ENCODE peak calls at places on chromosomes 6 and 20, in ten cellular contexts. R, H, S, X, Q, U, A, O, V and J are unnamed samples.

GRCh38 chr20:57754190-57754589 is 44.4 kb upstream of the PMEPA1 start:
- DNase-seq in X (no peak), Q (no peak), R (no peak), V (no peak), H (no peak), A (no peak), U (no peak), S (no peak), O (no peak), J (no peak)

GRCh38 chr6:43817192-43817591 is 47.2 kb downstream of the VEGFA start:
- DNase-seq in R (peak), S (peak), O (peak), U (no peak), V (no peak), Q (peak), H (peak), X (no peak), A (no peak), J (peak)

GRCh38 chr20:40512567-40512966 is 176.5 kb downstream of the MAFB start:
- DNase-seq in V (no peak), X (no peak), Q (no peak), A (no peak), O (no peak), R (no peak), S (no peak), U (no peak), H (no peak), J (no peak)

GRCh38 chr6:113855500-113856010 is 1.6 kb upstream of the MARCKS start:
- DNase-seq in O (peak), U (no peak), H (no peak), A (no peak), V (peak), X (peak), R (peak), Q (peak), S (no peak), J (peak)

GRCh38 chr20:32206383-32207210 is 946 bp downstream of the PLAGL2 start:
- DNase-seq in R (peak), V (no peak), U (no peak), O (no peak), S (no peak), H (no peak), Q (no peak), A (no peak), X (no peak), J (peak)

GRCh38 chr6:85362652-85363310 is 87.1 kb upstream of the NT5E start:
- DNase-seq in O (no peak), U (no peak), A (no peak), Q (no peak), R (no peak), V (no peak), H (no peak), X (no peak), S (no peak), J (no peak)

GRCh38 chr6:88870728-88871330 is 92.6 kb downstream of the RNGTT start:
- DNase-seq in O (peak), A (no peak), Q (no peak), R (peak), U (peak), S (peak), X (no peak), H (peak), V (no peak), J (peak)

GRCh38 chr20:5844063-5844681 is 94.0 kb downstream of the SHLD1 start:
- DNase-seq in X (no peak), H (peak), Q (no peak), S (no peak), R (peak), A (no peak), O (no peak), V (peak), U (peak), J (peak)

GRCh38 chr6:106890447-106890846 is 84.1 kb downstream of the CD24 start:
- DNase-seq in R (no peak), V (no peak), A (no peak), X (no peak), U (no peak), Q (no peak), H (no peak), S (no peak), O (no peak), J (no peak)

GRCh38 chr6:84906514-84906913 is 142.1 kb upstream of the TBX18 start:
- DNase-seq in X (no peak), Q (no peak), H (no peak), O (no peak), A (no peak), S (no peak), V (no peak), R (no peak), U (no peak), J (no peak)

GRCh38 chr6:15887491-15888461 is 224.9 kb upstream of the DTNBP1 start:
- DNase-seq in V (no peak), H (no peak), S (no peak), O (no peak), R (no peak), X (no peak), U (no peak), A (no peak), Q (no peak), J (no peak)

GRCh38 chr6:41209976-41210375 is 9.0 kb upstream of the TREML2 start:
- DNase-seq in U (no peak), S (no peak), Q (no peak), O (no peak), A (no peak), R (no peak), H (no peak), X (peak), V (no peak), J (no peak)

GRCh38 chr20:51978081-51978501 is 175.8 kb upstream of the SALL4 start:
- DNase-seq in Q (no peak), A (no peak), H (no peak), R (no peak), X (no peak), V (no peak), S (no peak), O (no peak), U (no peak), J (no peak)

GRCh38 chr6:161181136-161181535 is 92.7 kb downstream of the AGPAT4 start:
- DNase-seq in A (no peak), Q (no peak), O (no peak), V (no peak), X (no peak), R (no peak), H (no peak), U (no peak), S (no peak), J (no peak)

GRCh38 chr6:119170427-119171407 is 92.3 kb upstream of the FAM184A start:
- DNase-seq in O (no peak), Q (no peak), R (peak), X (no peak), H (no peak), V (no peak), S (no peak), A (no peak), U (no peak), J (no peak)

GRCh38 chr6:44100088-44100550 is 27.1 kb downstream of the MRPL14 start:
- DNase-seq in V (no peak), R (no peak), S (no peak), H (no peak), O (peak), X (no peak), A (no peak), U (no peak), Q (peak), J (peak)

GRCh38 chr20:32332614-32333013 is 25.5 kb upstream of the ASXL1 start:
- DNase-seq in A (no peak), X (no peak), U (no peak), H (no peak), S (peak), Q (no peak), O (no peak), R (peak), V (no peak), J (peak)

GRCh38 chr6:56690519-56691200 is 48.0 kb upstream of the DST start:
- DNase-seq in U (no peak), S (peak), H (peak), V (no peak), O (no peak), Q (no peak), R (peak), A (no peak), X (no peak), J (peak)

GRCh38 chr20:4227085-4227821 is 211.9 kb upstream of the RNF24 start:
- DNase-seq in V (no peak), R (peak), U (no peak), S (peak), H (peak), Q (peak), O (no peak), A (no peak), X (no peak), J (peak)

GRCh38 chr20:39916236-39916635 is 772.8 kb downstream of the MAFB start:
- DNase-seq in H (no peak), A (no peak), X (no peak), O (no peak), R (no peak), U (no peak), S (no peak), Q (no peak), V (no peak), J (peak)

GRCh38 chr6:111992851-111993250 is 61.1 kb upstream of the CCN6 start:
- DNase-seq in A (peak), U (peak), S (no peak), H (no peak), O (no peak), R (peak), V (no peak), Q (no peak), X (no peak), J (peak)

GRCh38 chr20:51420111-51420510 is 122.4 kb downstream of the NFATC2 start:
- DNase-seq in X (no peak), V (no peak), U (no peak), H (no peak), S (no peak), Q (no peak), O (no peak), A (no peak), R (peak), J (peak)

GRCh38 chr6:36280467-36280866 is 10.6 kb downstream of the PNPLA1 start:
- DNase-seq in S (no peak), Q (no peak), V (no peak), O (no peak), A (no peak), U (no peak), X (no peak), H (no peak), R (no peak), J (no peak)

GRCh38 chr20:62990306-62990825 is 16.4 kb downstream of the BHLHE23 start:
- DNase-seq in S (no peak), U (no peak), H (no peak), R (no peak), Q (no peak), A (peak), V (no peak), X (no peak), O (no peak), J (no peak)

GRCh38 chr20:8523684-8524083 is 391.6 kb downstream of the PLCB1 start:
- DNase-seq in O (peak), Q (peak), A (no peak), R (peak), H (no peak), X (no peak), V (no peak), U (no peak), S (no peak), J (no peak)

GRCh38 chr6:159254186-159254585 is 85.0 kb downstream of the FNDC1 start:
- DNase-seq in O (no peak), V (no peak), U (no peak), Q (no peak), X (no peak), S (no peak), A (no peak), H (no peak), R (no peak), J (peak)

GRCh38 chr6:159061805-159062563 is 17.2 kb upstream of the TAGAP start:
- DNase-seq in S (no peak), X (no peak), Q (no peak), U (no peak), A (peak), R (no peak), V (no peak), O (no peak), H (no peak), J (no peak)

GRCh38 chr20:39282619-39283092 is 320.5 kb downstream of the DHX35 start:
- DNase-seq in X (no peak), A (no peak), U (no peak), O (no peak), H (no peak), R (no peak), S (no peak), V (no peak), Q (peak), J (no peak)

GRCh38 chr20:41524980-41525613 is 93.1 kb downstream of the CHD6 start:
- DNase-seq in A (no peak), S (no peak), V (no peak), O (peak), Q (no peak), R (peak), U (no peak), X (no peak), H (no peak), J (peak)

GRCh38 chr6:167441653-167442644 is 117.1 kb downstream of the TTLL2 start:
- DNase-seq in A (no peak), V (no peak), Q (peak), X (no peak), O (peak), U (no peak), H (no peak), S (no peak), R (no peak), J (no peak)

GRCh38 chr6:112049996-112050395 is 3.9 kb upstream of the CCN6 start:
- DNase-seq in X (no peak), A (no peak), Q (no peak), S (no peak), O (no peak), U (no peak), H (no peak), V (no peak), R (peak), J (no peak)

GRCh38 chr6:3575166-3575565 is 118.3 kb upstream of the SLC22A23 start:
- DNase-seq in Q (no peak), A (no peak), U (no peak), X (no peak), S (no peak), V (no peak), H (no peak), R (no peak), O (no peak), J (no peak)

GRCh38 chr20:15011631-15012030 is 674.2 kb upstream of the FLRT3 start:
- DNase-seq in R (no peak), V (no peak), H (no peak), U (no peak), A (no peak), O (no peak), X (no peak), Q (no peak), S (no peak), J (no peak)

GRCh38 chr20:62822788-62823651 is 6.2 kb downstream of the COL9A3 start:
- DNase-seq in Q (peak), H (peak), A (no peak), R (peak), O (peak), V (no peak), X (no peak), U (no peak), S (no peak), J (peak)

GRCh38 chr20:3798908-3799248 is 2.8 kb downstream of the CDC25B start:
- DNase-seq in V (no peak), O (no peak), R (no peak), Q (no peak), U (no peak), A (no peak), S (no peak), H (no peak), X (no peak), J (no peak)

GRCh38 chr20:1861347-1861987 is 33.7 kb upstream of the SIRPA start:
- DNase-seq in X (no peak), S (no peak), O (no peak), V (no peak), Q (no peak), H (no peak), R (peak), U (no peak), A (no peak), J (peak)

GRCh38 chr6:63582579-63583231 is 10.4 kb downstream of the LOC128125822 start:
- DNase-seq in H (no peak), X (no peak), S (no peak), V (no peak), O (no peak), A (no peak), Q (no peak), U (no peak), R (no peak), J (no peak)

GRCh38 chr20:45946149-45946970 is 11.9 kb downstream of the PCIF1 start:
- DNase-seq in A (peak), R (peak), V (no peak), S (no peak), H (no peak), Q (no peak), O (no peak), U (no peak), X (no peak), J (no peak)